ENCODE peak calls at places on chromosomes 4 and X, in seven cellular contexts. One of them, this sample, is unnamed. For H3K27me3, the result is how much of the 10 kb centered on the place peaks cover.

GRCh38 chr4:53116959-53117358 is 248.9 kb downstream of the SCFD2 start:
- DNase-seq in fibroblast of lung: peak
- DNase-seq in tibial nerve: peak
- DNase-seq in HCT116: no peak
- DNase-seq in astrocyte: peak
- DNase-seq in left ventricle myocardium inferior: no peak
- DNase-seq in effector memory CD4-positive, alpha-beta T cell: no peak
- DNase-seq in this sample: no peak

GRCh38 chr4:174284181-174284886 is 623 bp downstream of the CEP44 start:
- DNase-seq in fibroblast of lung: peak
- DNase-seq in tibial nerve: no peak
- DNase-seq in HCT116: peak
- DNase-seq in astrocyte: peak
- DNase-seq in left ventricle myocardium inferior: no peak
- DNase-seq in effector memory CD4-positive, alpha-beta T cell: no peak
- DNase-seq in this sample: no peak

GRCh38 chr4:108644237-108644636 is 6.2 kb upstream of the OSTC start:
- DNase-seq in fibroblast of lung: peak
- DNase-seq in tibial nerve: no peak
- DNase-seq in HCT116: no peak
- DNase-seq in astrocyte: peak
- DNase-seq in left ventricle myocardium inferior: no peak
- DNase-seq in effector memory CD4-positive, alpha-beta T cell: no peak
- DNase-seq in this sample: no peak

GRCh38 chrX:16930392-16930791 is 16.1 kb upstream of the REPS2 start:
- DNase-seq in fibroblast of lung: no peak
- DNase-seq in tibial nerve: no peak
- DNase-seq in HCT116: no peak
- DNase-seq in astrocyte: no peak
- DNase-seq in left ventricle myocardium inferior: no peak
- DNase-seq in effector memory CD4-positive, alpha-beta T cell: no peak
- DNase-seq in this sample: no peak

GRCh38 chr4:93960450-93960849 is 131.9 kb downstream of the ATOH1 start:
- DNase-seq in fibroblast of lung: no peak
- DNase-seq in tibial nerve: no peak
- DNase-seq in HCT116: no peak
- DNase-seq in astrocyte: no peak
- DNase-seq in left ventricle myocardium inferior: no peak
- DNase-seq in effector memory CD4-positive, alpha-beta T cell: no peak
- DNase-seq in this sample: no peak

GRCh38 chr4:5471206-5471605 is 237.2 kb downstream of the EVC2 start:
- DNase-seq in fibroblast of lung: no peak
- DNase-seq in tibial nerve: no peak
- DNase-seq in HCT116: no peak
- DNase-seq in astrocyte: no peak
- DNase-seq in left ventricle myocardium inferior: no peak
- DNase-seq in effector memory CD4-positive, alpha-beta T cell: no peak
- DNase-seq in this sample: no peak

GRCh38 chr4:83932996-83933395 is 397.1 kb downstream of the GPAT3 start:
- DNase-seq in fibroblast of lung: peak
- DNase-seq in tibial nerve: no peak
- DNase-seq in HCT116: no peak
- DNase-seq in astrocyte: peak
- DNase-seq in left ventricle myocardium inferior: no peak
- DNase-seq in effector memory CD4-positive, alpha-beta T cell: no peak
- DNase-seq in this sample: no peak

GRCh38 chr4:151743128-151743854 is 17.5 kb downstream of the GATB start:
- DNase-seq in fibroblast of lung: peak
- DNase-seq in tibial nerve: no peak
- DNase-seq in HCT116: no peak
- DNase-seq in astrocyte: peak
- DNase-seq in left ventricle myocardium inferior: no peak
- DNase-seq in effector memory CD4-positive, alpha-beta T cell: no peak
- DNase-seq in this sample: peak

GRCh38 chrX:8897259-8897658 is 96.1 kb upstream of the FAM9A start:
- DNase-seq in fibroblast of lung: peak
- DNase-seq in tibial nerve: no peak
- DNase-seq in HCT116: no peak
- DNase-seq in astrocyte: peak
- DNase-seq in left ventricle myocardium inferior: no peak
- DNase-seq in effector memory CD4-positive, alpha-beta T cell: no peak
- DNase-seq in this sample: no peak

GRCh38 chr4:155666701-155667537 is at the start of gene GUCY1A1:
- DNase-seq in fibroblast of lung: peak
- DNase-seq in tibial nerve: no peak
- DNase-seq in HCT116: no peak
- DNase-seq in astrocyte: peak
- DNase-seq in left ventricle myocardium inferior: peak
- DNase-seq in effector memory CD4-positive, alpha-beta T cell: no peak
- DNase-seq in this sample: peak

GRCh38 chr4:144289687-144290433 is 149.3 kb upstream of the GYPA start:
- DNase-seq in fibroblast of lung: peak
- DNase-seq in tibial nerve: no peak
- DNase-seq in HCT116: no peak
- DNase-seq in astrocyte: peak
- DNase-seq in left ventricle myocardium inferior: no peak
- DNase-seq in effector memory CD4-positive, alpha-beta T cell: no peak
- DNase-seq in this sample: no peak

GRCh38 chr4:8106451-8107025 is 52.1 kb downstream of the ABLIM2 start:
- DNase-seq in fibroblast of lung: no peak
- DNase-seq in tibial nerve: no peak
- DNase-seq in HCT116: no peak
- DNase-seq in astrocyte: no peak
- DNase-seq in left ventricle myocardium inferior: no peak
- DNase-seq in effector memory CD4-positive, alpha-beta T cell: no peak
- DNase-seq in this sample: no peak

GRCh38 chr4:186643501-186644315 is 79.9 kb downstream of the FAT1 start:
- DNase-seq in fibroblast of lung: peak
- DNase-seq in tibial nerve: no peak
- DNase-seq in HCT116: no peak
- DNase-seq in astrocyte: peak
- DNase-seq in left ventricle myocardium inferior: no peak
- DNase-seq in effector memory CD4-positive, alpha-beta T cell: no peak
- DNase-seq in this sample: no peak

GRCh38 chr4:78121338-78121904 is 64.3 kb downstream of the FRAS1 start:
- DNase-seq in fibroblast of lung: no peak
- DNase-seq in tibial nerve: no peak
- DNase-seq in HCT116: no peak
- DNase-seq in astrocyte: no peak
- DNase-seq in left ventricle myocardium inferior: peak
- DNase-seq in effector memory CD4-positive, alpha-beta T cell: no peak
- DNase-seq in this sample: no peak

GRCh38 chr4:6926081-6926480 is 16.5 kb downstream of the TBC1D14 start:
- DNase-seq in fibroblast of lung: no peak
- DNase-seq in tibial nerve: no peak
- DNase-seq in HCT116: no peak
- DNase-seq in astrocyte: no peak
- DNase-seq in left ventricle myocardium inferior: no peak
- DNase-seq in effector memory CD4-positive, alpha-beta T cell: no peak
- DNase-seq in this sample: no peak

GRCh38 chr4:119646347-119647071 is 17.9 kb upstream of the PDE5A start:
- DNase-seq in fibroblast of lung: peak
- DNase-seq in tibial nerve: no peak
- DNase-seq in HCT116: no peak
- DNase-seq in astrocyte: peak
- DNase-seq in left ventricle myocardium inferior: peak
- DNase-seq in effector memory CD4-positive, alpha-beta T cell: no peak
- DNase-seq in this sample: no peak

GRCh38 chrX:3598046-3598605 is 115.3 kb downstream of the PRKX start:
- DNase-seq in fibroblast of lung: no peak
- DNase-seq in tibial nerve: no peak
- DNase-seq in HCT116: no peak
- DNase-seq in astrocyte: no peak
- DNase-seq in left ventricle myocardium inferior: no peak
- DNase-seq in effector memory CD4-positive, alpha-beta T cell: no peak
- DNase-seq in this sample: no peak

GRCh38 chr4:25551608-25552007 is 104.0 kb upstream of the SLC34A2 start:
- DNase-seq in fibroblast of lung: no peak
- DNase-seq in tibial nerve: no peak
- DNase-seq in HCT116: no peak
- DNase-seq in astrocyte: no peak
- DNase-seq in left ventricle myocardium inferior: no peak
- DNase-seq in effector memory CD4-positive, alpha-beta T cell: no peak
- DNase-seq in this sample: no peak

GRCh38 chr4:37758226-37758625 is 68.3 kb upstream of the PGM2 start:
- DNase-seq in fibroblast of lung: peak
- DNase-seq in tibial nerve: peak
- DNase-seq in HCT116: no peak
- DNase-seq in astrocyte: peak
- DNase-seq in left ventricle myocardium inferior: no peak
- DNase-seq in effector memory CD4-positive, alpha-beta T cell: no peak
- DNase-seq in this sample: no peak

GRCh38 chr4:104531390-104531789 is 36.7 kb upstream of the CXXC4 start:
- DNase-seq in fibroblast of lung: no peak
- DNase-seq in tibial nerve: no peak
- DNase-seq in HCT116: no peak
- DNase-seq in astrocyte: no peak
- DNase-seq in left ventricle myocardium inferior: no peak
- DNase-seq in effector memory CD4-positive, alpha-beta T cell: no peak
- DNase-seq in this sample: no peak

GRCh38 chr4:16890651-16891050 is 7.8 kb downstream of the LDB2 start:
- DNase-seq in fibroblast of lung: no peak
- DNase-seq in tibial nerve: no peak
- DNase-seq in HCT116: no peak
- DNase-seq in astrocyte: no peak
- DNase-seq in left ventricle myocardium inferior: no peak
- DNase-seq in effector memory CD4-positive, alpha-beta T cell: no peak
- DNase-seq in this sample: no peak

GRCh38 chr4:88008133-88008621 is 742 bp downstream of the PKD2 start:
- DNase-seq in fibroblast of lung: peak
- DNase-seq in tibial nerve: no peak
- DNase-seq in HCT116: no peak
- DNase-seq in astrocyte: peak
- DNase-seq in left ventricle myocardium inferior: peak
- DNase-seq in effector memory CD4-positive, alpha-beta T cell: no peak
- DNase-seq in this sample: peak

GRCh38 chr4:88010921-88011320 is 3.5 kb downstream of the PKD2 start:
- DNase-seq in fibroblast of lung: peak
- DNase-seq in tibial nerve: no peak
- DNase-seq in HCT116: no peak
- DNase-seq in astrocyte: peak
- DNase-seq in left ventricle myocardium inferior: no peak
- DNase-seq in effector memory CD4-positive, alpha-beta T cell: no peak
- DNase-seq in this sample: no peak

GRCh38 chr4:88007304-88008132 is at the start of gene PKD2:
- DNase-seq in fibroblast of lung: peak
- DNase-seq in tibial nerve: peak
- DNase-seq in HCT116: peak
- DNase-seq in astrocyte: peak
- DNase-seq in left ventricle myocardium inferior: peak
- DNase-seq in effector memory CD4-positive, alpha-beta T cell: peak
- DNase-seq in this sample: peak

GRCh38 chr4:88008624-88009235 is 1.3 kb downstream of the PKD2 start:
- DNase-seq in fibroblast of lung: peak
- DNase-seq in tibial nerve: no peak
- DNase-seq in HCT116: no peak
- DNase-seq in astrocyte: peak
- DNase-seq in left ventricle myocardium inferior: no peak
- DNase-seq in effector memory CD4-positive, alpha-beta T cell: no peak
- DNase-seq in this sample: no peak

DNA sequence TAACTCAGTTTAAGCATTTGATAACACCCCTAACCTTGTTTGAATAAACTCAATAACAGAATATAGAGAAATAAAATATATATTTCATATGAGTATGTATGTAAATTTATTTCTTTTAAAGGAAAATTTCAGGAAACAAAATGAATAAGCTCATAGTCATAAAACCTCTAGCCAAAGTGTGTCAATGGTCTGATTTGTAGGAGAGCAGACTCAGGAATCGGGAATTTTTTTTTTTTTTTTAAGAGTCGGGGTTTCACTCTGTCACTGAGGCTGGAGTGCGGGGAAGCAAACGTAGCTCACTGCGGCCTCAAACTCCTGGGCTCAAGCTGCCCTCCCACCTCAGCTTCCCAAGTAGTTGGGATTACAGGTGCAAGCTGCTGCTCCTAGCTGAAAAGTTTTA is 2.4 kb downstream of the PKD2 start:
- DNase-seq in fibroblast of lung: no peak
- DNase-seq in tibial nerve: no peak
- DNase-seq in HCT116: no peak
- DNase-seq in astrocyte: no peak
- DNase-seq in left ventricle myocardium inferior: no peak
- DNase-seq in effector memory CD4-positive, alpha-beta T cell: no peak
- DNase-seq in this sample: no peak
- H3K4me3 ChIP-seq in fibroblast of lung: peak
- H3K4me3 ChIP-seq in tibial nerve: no peak
- H3K4me3 ChIP-seq in HCT116: no peak
- H3K4me3 ChIP-seq in astrocyte: no peak
- H3K4me3 ChIP-seq in left ventricle myocardium inferior: no peak
- H3K4me3 ChIP-seq in effector memory CD4-positive, alpha-beta T cell: no peak
- H3K4me3 ChIP-seq in this sample: no peak

GRCh38 chr4:128123036-128123435 is 61.9 kb downstream of the LARP1B start:
- DNase-seq in fibroblast of lung: no peak
- DNase-seq in tibial nerve: no peak
- DNase-seq in HCT116: no peak
- DNase-seq in astrocyte: no peak
- DNase-seq in left ventricle myocardium inferior: no peak
- DNase-seq in effector memory CD4-positive, alpha-beta T cell: no peak
- DNase-seq in this sample: no peak
- H3K27me3 ChIP-seq in fibroblast of lung: under half
- H3K27me3 ChIP-seq in tibial nerve: under half
- H3K27me3 ChIP-seq in HCT116: under half
- H3K27me3 ChIP-seq in astrocyte: under half
- H3K27me3 ChIP-seq in left ventricle myocardium inferior: under half
- H3K27me3 ChIP-seq in effector memory CD4-positive, alpha-beta T cell: under half
- H3K27me3 ChIP-seq in this sample: under half

DNA sequence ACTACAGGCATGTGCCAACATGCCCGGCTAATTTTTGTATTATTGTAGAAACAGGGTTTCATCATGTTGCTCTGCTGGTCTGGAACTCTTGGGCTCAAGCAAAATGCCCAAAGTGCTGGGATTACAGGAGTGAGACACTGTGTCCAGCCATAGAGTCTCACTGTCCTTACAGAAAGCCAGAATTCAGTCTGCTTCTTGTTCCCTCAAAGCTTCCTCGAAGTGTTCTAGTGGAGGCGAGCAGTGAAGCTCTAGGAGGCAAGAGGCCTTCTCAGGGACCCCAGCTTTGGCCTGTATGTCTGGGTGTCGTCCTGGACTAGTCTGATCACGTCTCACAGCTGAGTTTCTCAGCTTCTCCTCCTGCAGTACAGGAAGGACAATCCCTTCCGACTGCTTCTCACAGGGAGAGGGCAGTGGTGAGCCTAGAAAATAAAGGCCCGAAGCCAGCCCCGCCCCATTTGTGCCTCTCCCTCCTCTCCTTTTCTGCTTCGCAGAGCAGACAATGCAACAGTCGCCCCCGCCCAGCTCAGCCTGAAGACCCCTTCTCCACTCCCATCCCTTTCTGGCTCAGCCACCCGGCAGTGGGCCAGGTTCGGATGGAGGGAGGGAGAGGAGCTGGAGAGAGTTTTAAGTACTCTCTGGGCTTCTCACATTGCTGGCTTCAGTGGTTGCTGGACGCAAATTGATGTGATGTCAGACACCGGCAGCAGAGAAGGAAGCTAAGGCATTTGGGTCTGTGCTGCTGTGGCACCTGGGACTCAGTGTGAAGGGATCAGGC is 11.1 kb upstream of the FAM3A start:
- DNase-seq in fibroblast of lung: peak
- DNase-seq in tibial nerve: peak
- DNase-seq in HCT116: peak
- DNase-seq in astrocyte: peak
- DNase-seq in left ventricle myocardium inferior: peak
- DNase-seq in effector memory CD4-positive, alpha-beta T cell: peak
- DNase-seq in this sample: peak
- H3K4me3 ChIP-seq in fibroblast of lung: no peak
- H3K4me3 ChIP-seq in tibial nerve: peak
- H3K4me3 ChIP-seq in HCT116: peak
- H3K4me3 ChIP-seq in astrocyte: peak
- H3K4me3 ChIP-seq in left ventricle myocardium inferior: peak
- H3K4me3 ChIP-seq in effector memory CD4-positive, alpha-beta T cell: peak
- H3K4me3 ChIP-seq in this sample: no peak

GRCh38 chrX:36348509-36348908 is 429.0 kb downstream of the CFAP47 start:
- DNase-seq in fibroblast of lung: no peak
- DNase-seq in tibial nerve: no peak
- DNase-seq in HCT116: no peak
- DNase-seq in astrocyte: no peak
- DNase-seq in left ventricle myocardium inferior: no peak
- DNase-seq in effector memory CD4-positive, alpha-beta T cell: no peak
- DNase-seq in this sample: no peak
- H3K27me3 ChIP-seq in fibroblast of lung: under half
- H3K27me3 ChIP-seq in tibial nerve: under half
- H3K27me3 ChIP-seq in HCT116: under half
- H3K27me3 ChIP-seq in astrocyte: under half
- H3K27me3 ChIP-seq in left ventricle myocardium inferior: under half
- H3K27me3 ChIP-seq in effector memory CD4-positive, alpha-beta T cell: under half
- H3K27me3 ChIP-seq in this sample: under half

This sample was measured in GM06990.